ENCODE peak calls at places on chromosomes 16 and 17, in four cellular contexts. U is stomach, R is GM13977, Y is LNCaP clone FGC. D is an unnamed sample.

GRCh38 chr17:21251611-21252010 is 1.6 kb downstream of the NATD1 start:
- DNase-seq in U (no peak), R (no peak), Y (no peak), D (no peak)

GRCh38 chr17:55549140-55549539 is 37.9 kb upstream of the SMIM36 start:
- DNase-seq in U (no peak), R (peak; percentile 36), Y (no peak), D (peak; percentile 30)

GRCh38 chr17:48819466-48819865 is 2.4 kb upstream of the TTLL6 start:
- DNase-seq in U (no peak), R (no peak), Y (no peak), D (no peak)

GRCh38 chr16:89133457-89134127 is 38.0 kb upstream of the CDH15 start:
- DNase-seq in U (no peak), R (no peak), Y (no peak), D (no peak)

GRCh38 chr17:67420994-67421393 is 43.9 kb downstream of the PITPNC1 start:
- DNase-seq in U (no peak), R (no peak), Y (no peak), D (no peak)

GRCh38 chr16:79751785-79752184 is 151.2 kb upstream of the MAF start:
- DNase-seq in U (no peak), R (no peak), Y (no peak), D (no peak)

GRCh38 chr17:62882878-62883277 is 74.8 kb upstream of the MARCHF10 start:
- DNase-seq in U (no peak), R (no peak), Y (no peak), D (no peak)

GRCh38 chr17:70123193-70123592 is 46.1 kb upstream of the KCNJ2 start:
- DNase-seq in U (no peak), R (no peak), Y (no peak), D (no peak)

GRCh38 chr17:6548578-6549330 is 7.6 kb downstream of the PITPNM3 start:
- DNase-seq in U (peak; percentile 29), R (no peak), Y (no peak), D (peak; percentile 61)

GRCh38 chr16:57938936-57939871 is 31.7 kb downstream of the CNGB1 start:
- DNase-seq in U (peak; percentile 74), R (no peak), Y (no peak), D (no peak)

GRCh38 chr17:60327122-60327869 is 64.6 kb downstream of the USP32 start:
- DNase-seq in U (no peak), R (no peak), Y (no peak), D (no peak)

GRCh38 chr17:69173118-69173517 is 31.4 kb upstream of the ABCA6 start:
- DNase-seq in U (no peak), R (no peak), Y (no peak), D (no peak)

GRCh38 chr16:54945063-54945462 is 14.4 kb downstream of the IRX5 start:
- DNase-seq in U (no peak), R (no peak), Y (no peak), D (no peak)

GRCh38 chr17:81859906-81860755 is at the start of gene P4HB:
- DNase-seq in U (no peak), R (peak; percentile 32), Y (no peak), D (peak; percentile 99)

GRCh38 chr16:14368399-14368798 is 261.7 kb downstream of the PARN start:
- DNase-seq in U (no peak), R (no peak), Y (no peak), D (no peak)

GRCh38 chr16:86016201-86016965 is 117.4 kb downstream of the IRF8 start:
- DNase-seq in U (no peak), R (peak; percentile 72), Y (peak; percentile 3), D (peak; percentile 78)

GRCh38 chr16:11603331-11603750 is 16.6 kb upstream of the LITAF start:
- DNase-seq in U (no peak), R (no peak), Y (no peak), D (no peak)

GRCh38 chr17:3888343-3889171 is 4.3 kb downstream of the CAMKK1 start:
- DNase-seq in U (peak; percentile 81), R (no peak), Y (peak; percentile 76), D (no peak)

GRCh38 chr16:66991545-66992077 is 3.2 kb downstream of the CES4A start:
- DNase-seq in U (no peak), R (no peak), Y (no peak), D (no peak)

GRCh38 chr16:89374393-89374948 is 115.9 kb downstream of the ANKRD11 start:
- DNase-seq in U (no peak), R (no peak), Y (no peak), D (no peak)

GRCh38 chr16:54320895-54321294 is 34.3 kb upstream of the IRX3 start:
- DNase-seq in U (no peak), R (no peak), Y (no peak), D (no peak)

GRCh38 chr16:8510160-8510559 is 80.2 kb downstream of the TMEM114 start:
- DNase-seq in U (no peak), R (no peak), Y (no peak), D (no peak)

GRCh38 chr16:68021490-68021889 is 1.5 kb downstream of the DDX28 start:
- DNase-seq in U (no peak), R (no peak), Y (no peak), D (no peak)

GRCh38 chr17:81983011-81983638 is 5.7 kb downstream of the ASPSCR1 start:
- DNase-seq in U (no peak), R (no peak), Y (no peak), D (no peak)

GRCh38 chr16:29804020-29804419 is 2.3 kb upstream of the MAZ start:
- DNase-seq in U (no peak), R (no peak), Y (no peak), D (no peak)

GRCh38 chr16:29804455-29805231 is 1.7 kb upstream of the MAZ start:
- DNase-seq in U (peak; percentile 39), R (no peak), Y (peak; percentile 59), D (no peak)

GRCh38 chr16:29806641-29807425 is 504 bp downstream of the MAZ start:
- DNase-seq in U (peak; percentile 44), R (peak; percentile 62), Y (no peak), D (no peak)

GRCh38 chr16:29806096-29806579 is at the start of gene MAZ:
- DNase-seq in U (no peak), R (peak; percentile 89), Y (peak; percentile 87), D (peak; percentile 83)

DNA sequence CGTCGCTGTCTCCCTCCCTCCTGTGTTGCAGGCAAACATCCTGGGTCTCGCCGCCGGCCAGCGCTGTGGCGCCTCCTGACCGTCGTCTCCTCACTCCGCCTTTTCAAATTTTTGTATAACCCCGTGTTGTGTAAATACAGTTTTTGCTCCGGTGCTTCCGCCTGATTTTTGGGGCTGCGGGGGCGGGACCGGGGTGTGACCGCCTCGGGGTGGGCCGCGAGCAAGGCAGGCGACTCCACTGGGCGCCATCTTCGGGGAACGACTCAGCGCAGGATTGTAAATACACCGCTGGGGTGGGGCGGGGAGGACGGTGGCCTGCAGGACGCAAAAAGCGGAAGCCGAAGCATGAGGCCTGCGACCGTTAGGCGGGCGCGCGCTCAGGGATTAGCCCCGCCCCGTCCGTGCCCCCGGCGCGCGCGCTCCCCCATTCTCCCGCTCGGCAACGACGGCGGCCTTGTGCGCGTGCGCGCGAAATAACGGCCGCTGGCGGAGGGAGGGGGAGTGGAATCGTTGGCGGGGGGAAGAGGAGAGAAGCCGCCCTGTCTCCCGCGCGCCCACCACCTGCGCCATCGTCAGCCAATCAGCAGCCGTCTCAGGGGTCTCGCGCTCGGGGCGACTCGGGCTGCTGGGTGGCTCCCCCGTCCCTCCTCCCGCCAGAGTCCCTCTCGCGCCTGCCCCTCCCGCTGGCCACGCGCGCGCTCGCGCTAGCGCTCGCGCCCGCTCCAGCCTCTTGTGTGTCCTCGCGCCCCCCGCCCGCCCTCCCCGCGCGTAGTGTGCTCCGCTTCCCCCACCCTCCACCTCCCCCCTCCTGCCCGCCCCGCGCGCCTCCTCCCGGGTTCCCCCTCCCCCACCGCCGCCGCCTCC is 865 bp upstream of the MAZ start:
- DNase-seq in U (peak; percentile 98), R (peak; percentile 97), Y (peak; percentile 91), D (peak; percentile 94)
- TF ChIP-seq CTCF in U (no peak), R (no peak), Y (peak; percentile 2), D (no peak)

GRCh38 chr17:17783121-17783824 is 53.5 kb downstream of the SREBF1 start:
- DNase-seq in U (peak; percentile 88), R (peak; percentile 84), Y (peak; percentile 25), D (peak; percentile 84)
- TF ChIP-seq CTCF in U (no peak), R (peak; percentile 39), Y (peak; percentile 22), D (peak; percentile 24)

GRCh38 chr17:49972486-49973270 is 3.7 kb downstream of the DLX4 start:
- DNase-seq in U (no peak), R (no peak), Y (no peak), D (no peak)
- TF ChIP-seq CTCF in U (no peak), R (no peak), Y (no peak), D (no peak)

DNA sequence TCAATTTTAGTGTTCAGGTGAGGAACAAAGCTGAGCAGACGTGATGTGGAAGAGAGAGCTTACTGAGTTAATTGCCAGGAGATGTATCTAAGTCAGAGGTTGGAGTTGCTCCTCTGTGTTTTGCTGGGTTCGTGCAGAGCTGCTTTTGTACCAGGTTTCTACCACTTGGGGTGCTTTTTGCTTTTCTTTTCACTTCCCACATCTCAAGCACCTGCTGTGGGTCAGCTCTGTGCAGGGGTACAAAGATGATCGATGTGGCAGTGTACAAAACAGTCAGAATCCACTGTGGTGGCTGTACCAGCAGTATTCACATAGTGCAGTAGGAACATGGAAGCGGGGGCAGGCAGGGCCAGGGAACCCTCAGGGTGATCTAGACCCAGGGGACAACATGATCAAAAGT is 14.8 kb downstream of the UNK start:
- DNase-seq in U (no peak), R (no peak), Y (no peak), D (peak; percentile 28)
- TF ChIP-seq CTCF in U (no peak), R (no peak), Y (no peak), D (no peak)

GRCh38 chr17:57552114-57552601 is 192.9 kb downstream of the CCDC182 start:
- DNase-seq in U (no peak), R (peak; percentile 72), Y (no peak), D (peak; percentile 82)
- TF ChIP-seq CTCF in U (no peak), R (peak; percentile 85), Y (no peak), D (peak; percentile 81)

GRCh38 chr17:50575581-50576210 is 15.2 kb downstream of the CACNA1G start:
- DNase-seq in U (no peak), R (no peak), Y (no peak), D (no peak)
- TF ChIP-seq CTCF in U (no peak), R (peak; percentile 26), Y (no peak), D (no peak)

DNA sequence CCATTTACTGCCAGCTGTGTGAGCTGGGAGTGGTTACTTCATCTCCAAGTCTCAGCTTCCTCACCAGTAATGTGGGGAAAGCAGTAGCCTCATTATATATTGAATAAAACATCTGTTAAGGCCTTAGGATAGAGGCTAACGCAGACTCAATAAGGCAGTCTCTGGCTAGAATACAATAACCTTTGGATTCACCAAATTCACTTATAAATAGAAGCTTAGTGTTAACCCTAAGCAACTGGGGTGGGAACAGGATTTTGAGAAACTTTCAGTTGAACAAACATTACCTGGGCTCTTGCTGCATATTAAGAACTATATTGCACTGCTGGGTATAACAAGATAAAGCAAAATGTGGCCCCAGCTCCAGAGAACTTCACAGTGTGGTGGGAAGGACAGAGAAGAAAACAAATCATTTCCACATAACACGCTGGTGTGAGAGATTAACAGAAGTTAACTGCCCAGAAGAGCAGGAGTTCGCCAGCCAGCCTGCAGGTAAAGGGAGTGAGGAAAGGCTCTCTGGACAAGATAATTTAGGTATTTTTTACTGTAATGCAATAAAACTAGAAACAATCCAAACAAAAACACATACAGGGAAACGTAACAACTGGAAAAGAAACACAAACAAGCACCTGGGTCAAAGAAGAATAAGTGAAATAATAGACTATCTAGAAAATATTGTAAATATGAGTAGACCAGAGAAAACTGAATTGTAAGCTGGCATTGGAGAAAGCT is 57.0 kb downstream of the USP31 start:
- DNase-seq in U (no peak), R (no peak), Y (no peak), D (no peak)
- TF ChIP-seq CTCF in U (no peak), R (no peak), Y (no peak), D (no peak)